ENCODE peak calls at places on chromosomes 3 and 15, in six cellular contexts. F is GM12878, W is A549, C is IMR-90, B is HepG2, J is SK-N-SH. U is an unnamed sample.

GRCh38 chr3:160400631-160401150 is 1.2 kb downstream of the SMC4 start:
- DNase-seq in F (no peak), W (no peak), C (no peak), B (no peak), J (peak), U (peak)

GRCh38 chr3:124986153-124987143 is 51.9 kb upstream of the MUC13 start:
- DNase-seq in F (no peak), W (peak), C (peak), B (no peak), J (peak), U (no peak)

GRCh38 chr15:33083232-33084006 is 111.1 kb downstream of the FMN1 start:
- DNase-seq in F (no peak), W (no peak), C (peak), B (no peak), J (no peak), U (no peak)

GRCh38 chr3:50627407-50628051 is 10.6 kb downstream of the MAPKAPK3 start:
- DNase-seq in F (no peak), W (peak), C (peak), B (no peak), J (peak), U (peak)

GRCh38 chr3:156818890-156819289 is 7.3 kb upstream of the LEKR1 start:
- DNase-seq in F (no peak), W (peak), C (peak), B (no peak), J (no peak), U (peak)

GRCh38 chr15:31440754-31441298 is 114.2 kb downstream of the KLF13 start:
- DNase-seq in F (no peak), W (no peak), C (peak), B (no peak), J (peak), U (no peak)

GRCh38 chr3:58627941-58628340 is 38.6 kb downstream of the FAM3D start:
- DNase-seq in F (no peak), W (no peak), C (no peak), B (no peak), J (no peak), U (no peak)

GRCh38 chr3:189836795-189837194 is 205.6 kb downstream of the TP63 start:
- DNase-seq in F (no peak), W (no peak), C (no peak), B (no peak), J (no peak), U (no peak)

GRCh38 chr3:112642912-112643506 is 2.1 kb upstream of the CCDC80 start:
- DNase-seq in F (peak), W (peak), C (peak), B (peak), J (peak), U (peak)

GRCh38 chr3:59046839-59047238 is 3.0 kb downstream of the CFAP20DC start:
- DNase-seq in F (no peak), W (no peak), C (no peak), B (no peak), J (no peak), U (no peak)

GRCh38 chr3:31448035-31448881 is 84.5 kb upstream of the STT3B start:
- DNase-seq in F (no peak), W (no peak), C (peak), B (peak), J (no peak), U (peak)

GRCh38 chr3:122668930-122669730 is 11.5 kb upstream of the PARP14 start:
- DNase-seq in F (no peak), W (peak), C (peak), B (peak), J (no peak), U (no peak)

GRCh38 chr3:118544458-118544857 is 490.2 kb downstream of the IGSF11 start:
- DNase-seq in F (no peak), W (no peak), C (no peak), B (no peak), J (no peak), U (peak)

GRCh38 chr15:100191161-100191560 is 150.6 kb downstream of the ADAMTS17 start:
- DNase-seq in F (no peak), W (no peak), C (no peak), B (no peak), J (no peak), U (no peak)

GRCh38 chr3:13638927-13639326 is 90.0 kb downstream of the FBLN2 start:
- DNase-seq in F (no peak), W (no peak), C (no peak), B (no peak), J (no peak), U (no peak)

GRCh38 chr3:105791919-105792786 is 76.7 kb downstream of the CBLB start:
- DNase-seq in F (no peak), W (peak), C (peak), B (peak), J (no peak), U (no peak)

GRCh38 chr3:19025441-19025840 is 122.9 kb upstream of the KCNH8 start:
- DNase-seq in F (no peak), W (no peak), C (no peak), B (no peak), J (no peak), U (no peak)

GRCh38 chr15:69794643-69795461 is 302.9 kb downstream of the TLE3 start:
- DNase-seq in F (no peak), W (no peak), C (peak), B (no peak), J (no peak), U (no peak)

GRCh38 chr3:150744041-150745026 is 18.6 kb downstream of the SIAH2 start:
- DNase-seq in F (no peak), W (no peak), C (no peak), B (no peak), J (no peak), U (no peak)

GRCh38 chr3:38542401-38543298 is 46.5 kb downstream of the EXOG start:
- DNase-seq in F (no peak), W (no peak), C (peak), B (no peak), J (peak), U (no peak)

GRCh38 chr3:30611613-30612421 is 5.4 kb downstream of the TGFBR2 start:
- DNase-seq in F (no peak), W (peak), C (peak), B (no peak), J (no peak), U (no peak)

GRCh38 chr3:134931045-134931775 is 136.2 kb downstream of the EPHB1 start:
- DNase-seq in F (no peak), W (no peak), C (no peak), B (no peak), J (no peak), U (no peak)

GRCh38 chr3:134934933-134935332 is 139.9 kb downstream of the EPHB1 start:
- DNase-seq in F (no peak), W (no peak), C (no peak), B (no peak), J (no peak), U (no peak)

GRCh38 chr3:134937256-134938023 is 142.4 kb downstream of the EPHB1 start:
- DNase-seq in F (no peak), W (no peak), C (no peak), B (no peak), J (no peak), U (no peak)

GRCh38 chr3:134932035-134932434 is 137.0 kb downstream of the EPHB1 start:
- DNase-seq in F (no peak), W (no peak), C (no peak), B (no peak), J (no peak), U (no peak)

GRCh38 chr3:134933997-134934396 is 138.9 kb downstream of the EPHB1 start:
- DNase-seq in F (no peak), W (no peak), C (no peak), B (no peak), J (no peak), U (no peak)
- TF ChIP-seq RFX5 in F (no peak), W (no peak), C (no peak), B (no peak), J (no peak), U (no peak)

GRCh38 chr3:43132883-43133743 is 27.2 kb upstream of the POMGNT2 start:
- DNase-seq in F (no peak), W (no peak), C (no peak), B (no peak), J (no peak), U (no peak)
- TF ChIP-seq RFX5 in F (no peak), W (no peak), C (no peak), B (no peak), J (no peak), U (no peak)

GRCh38 chr3:171396048-171396447 is 64.2 kb downstream of the TNIK start:
- DNase-seq in F (no peak), W (no peak), C (peak), B (peak), J (no peak), U (no peak)
- TF ChIP-seq RFX5 in F (no peak), W (no peak), C (no peak), B (no peak), J (no peak), U (no peak)

GRCh38 chr3:42790714-42791229 is 13.5 kb downstream of the HIGD1A start:
- DNase-seq in F (no peak), W (no peak), C (no peak), B (peak), J (no peak), U (no peak)
- TF ChIP-seq RFX5 in F (no peak), W (no peak), C (no peak), B (no peak), J (no peak), U (no peak)

DNA sequence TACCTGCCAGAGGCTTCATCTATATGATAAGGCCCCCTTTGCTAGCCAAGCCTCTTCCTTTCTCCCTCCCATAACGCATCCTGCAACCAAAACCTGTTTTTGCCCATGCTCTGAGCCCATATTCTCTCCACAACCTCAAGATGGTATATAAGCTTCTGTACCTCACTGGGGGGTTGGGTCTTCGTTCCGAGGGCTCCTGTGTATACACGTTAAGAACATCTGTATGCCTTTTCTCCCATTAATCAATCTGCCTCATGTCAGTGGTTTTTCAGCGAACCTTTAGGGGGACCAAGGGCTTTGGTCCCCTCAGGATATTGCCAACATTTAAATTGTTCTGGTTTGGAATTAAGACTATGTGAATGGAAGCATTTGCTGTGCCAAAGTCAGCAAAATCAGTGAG is 168.0 kb downstream of the PEX5L start:
- DNase-seq in F (no peak), W (no peak), C (no peak), B (no peak), J (no peak), U (no peak)
- TF ChIP-seq RFX5 in F (no peak), W (no peak), C (no peak), B (no peak), J (no peak), U (no peak)

GRCh38 chr15:39661776-39662175 is 80.9 kb downstream of the THBS1 start:
- DNase-seq in F (no peak), W (no peak), C (peak), B (no peak), J (no peak), U (no peak)

GRCh38 chr15:39657181-39657580 is 76.3 kb downstream of the THBS1 start:
- DNase-seq in F (no peak), W (no peak), C (no peak), B (no peak), J (no peak), U (no peak)

GRCh38 chr15:39658740-39659139 is 77.9 kb downstream of the THBS1 start:
- DNase-seq in F (no peak), W (no peak), C (no peak), B (no peak), J (no peak), U (no peak)

GRCh38 chr15:39654308-39654707 is 73.4 kb downstream of the THBS1 start:
- DNase-seq in F (no peak), W (no peak), C (no peak), B (no peak), J (no peak), U (no peak)

DNA sequence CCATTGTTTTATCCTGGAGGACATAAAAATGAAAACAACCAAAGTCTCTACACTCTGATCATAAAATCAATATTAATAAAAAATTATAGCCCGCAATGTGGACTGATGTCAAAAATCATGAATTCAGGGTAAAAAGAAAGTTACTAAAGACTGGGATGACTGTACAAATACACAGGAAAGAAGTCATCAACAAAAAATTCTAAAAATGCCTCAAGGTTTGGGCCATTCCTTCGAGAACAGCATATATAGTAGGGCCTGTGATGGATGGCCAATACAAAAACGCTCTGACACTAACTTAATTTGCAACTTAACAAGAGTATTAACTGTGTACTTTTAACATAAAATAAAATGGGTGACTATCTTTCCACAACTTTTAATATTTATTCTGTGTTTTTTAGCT is 76.8 kb downstream of the THBS1 start:
- DNase-seq in F (no peak), W (no peak), C (peak), B (no peak), J (no peak), U (no peak)
- TF ChIP-seq RFX5 in F (no peak), W (no peak), C (no peak), B (no peak), J (no peak), U (no peak)

GRCh38 chr15:57917998-57918397 is 147.5 kb downstream of the ALDH1A2 start:
- DNase-seq in F (no peak), W (no peak), C (no peak), B (no peak), J (no peak), U (no peak)

GRCh38 chr15:57916695-57917094 is 148.8 kb downstream of the ALDH1A2 start:
- DNase-seq in F (no peak), W (no peak), C (no peak), B (no peak), J (no peak), U (no peak)

GRCh38 chr15:57911247-57911646 is 154.3 kb downstream of the ALDH1A2 start:
- DNase-seq in F (no peak), W (no peak), C (no peak), B (no peak), J (peak), U (no peak)

GRCh38 chr15:57915827-57916531 is 149.5 kb downstream of the ALDH1A2 start:
- DNase-seq in F (no peak), W (no peak), C (no peak), B (no peak), J (no peak), U (no peak)

DNA sequence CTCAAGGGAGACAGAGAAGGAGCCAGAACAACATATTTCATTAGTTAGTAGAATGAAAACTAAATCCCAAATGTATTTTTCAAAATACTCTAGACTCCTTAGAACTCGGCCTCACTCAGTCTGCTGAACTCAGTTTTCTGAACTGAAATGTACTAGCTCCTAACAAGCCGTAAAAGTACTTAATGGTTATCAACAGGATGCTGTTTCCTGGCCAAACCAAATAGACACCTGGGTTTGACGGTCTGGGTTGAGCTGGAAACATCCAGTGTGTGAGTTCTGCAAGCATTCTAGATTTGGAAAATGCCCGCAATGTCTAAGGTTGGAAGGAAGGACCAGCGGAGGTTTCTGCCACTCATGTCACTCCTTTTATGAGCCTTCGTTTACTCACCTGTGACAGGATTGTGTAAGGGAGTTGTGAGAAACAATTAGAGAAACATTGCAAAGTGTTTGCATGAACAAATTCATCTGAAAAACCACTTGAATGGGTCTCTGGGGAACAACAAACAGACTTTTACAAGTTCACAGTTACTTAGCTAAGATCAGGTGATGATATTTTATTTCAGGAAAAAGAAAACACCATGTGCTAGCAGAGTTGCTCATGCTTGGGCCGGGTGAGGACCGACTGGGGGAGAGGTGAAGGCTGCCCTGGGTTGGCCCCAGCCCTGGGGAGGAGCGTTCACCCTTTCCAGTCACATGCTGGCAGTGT is 151.0 kb downstream of the ALDH1A2 start:
- DNase-seq in F (no peak), W (no peak), C (no peak), B (no peak), J (no peak), U (no peak)
- TF ChIP-seq RFX5 in F (no peak), W (no peak), C (no peak), B (no peak), J (no peak), U (no peak)

GRCh38 chr3:10725846-10726245 is 90.2 kb upstream of the SLC6A11 start:
- DNase-seq in F (no peak), W (no peak), C (no peak), B (no peak), J (no peak), U (no peak)

GRCh38 chr3:10726787-10727186 is 89.2 kb upstream of the SLC6A11 start:
- DNase-seq in F (no peak), W (no peak), C (no peak), B (no peak), J (no peak), U (no peak)

GRCh38 chr3:10723991-10724390 is 92.0 kb upstream of the SLC6A11 start:
- DNase-seq in F (no peak), W (no peak), C (no peak), B (no peak), J (no peak), U (no peak)

GRCh38 chr3:10722921-10723320 is 93.1 kb upstream of the SLC6A11 start:
- DNase-seq in F (no peak), W (no peak), C (no peak), B (no peak), J (no peak), U (no peak)

DNA sequence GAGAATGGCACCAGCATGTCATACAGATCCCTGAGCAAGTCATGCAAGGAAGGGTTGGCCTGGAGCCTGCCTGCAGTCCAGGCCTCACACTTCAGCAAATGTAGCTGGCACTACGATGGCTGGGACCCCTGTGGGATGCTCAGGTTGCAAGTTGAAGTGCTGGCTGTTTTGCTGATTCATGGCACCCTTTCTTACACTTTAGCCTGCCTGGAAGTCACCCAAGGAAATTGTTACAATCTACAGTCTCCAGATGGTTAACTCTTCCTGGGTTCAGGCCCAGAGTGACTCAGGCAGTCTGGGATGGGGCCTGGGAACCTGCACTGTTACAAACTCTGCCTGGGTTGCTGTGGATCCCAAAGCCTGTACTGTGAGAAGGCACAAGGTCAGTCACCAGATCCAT is 91.0 kb upstream of the SLC6A11 start:
- DNase-seq in F (no peak), W (no peak), C (no peak), B (no peak), J (no peak), U (peak)
- TF ChIP-seq RFX5 in F (no peak), W (no peak), C (no peak), B (no peak), J (no peak), U (no peak)

DNA sequence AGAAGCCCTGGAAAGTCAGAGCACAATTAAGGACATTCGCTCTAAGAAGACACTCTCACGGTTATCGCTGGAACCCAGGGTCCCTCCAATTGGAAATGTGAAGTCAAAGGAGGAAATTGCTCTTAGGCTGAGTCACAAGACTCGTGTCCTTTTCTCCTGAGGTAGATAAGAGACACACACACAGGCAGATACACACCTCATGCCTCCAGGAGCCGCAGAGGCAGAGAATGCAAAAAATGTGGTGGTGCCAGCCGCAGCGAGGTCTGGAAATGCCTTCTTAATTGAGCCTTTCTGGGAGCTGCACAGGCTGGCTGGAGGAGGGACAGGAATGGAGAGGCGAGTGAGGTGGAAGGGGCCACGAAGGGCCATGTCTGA is 189.3 kb downstream of the OPA1 start:
- DNase-seq in F (no peak), W (peak), C (no peak), B (no peak), J (no peak), U (peak)
- TF ChIP-seq RFX5 in F (no peak), W (no peak), C (no peak), B (no peak), J (no peak), U (no peak)

DNA sequence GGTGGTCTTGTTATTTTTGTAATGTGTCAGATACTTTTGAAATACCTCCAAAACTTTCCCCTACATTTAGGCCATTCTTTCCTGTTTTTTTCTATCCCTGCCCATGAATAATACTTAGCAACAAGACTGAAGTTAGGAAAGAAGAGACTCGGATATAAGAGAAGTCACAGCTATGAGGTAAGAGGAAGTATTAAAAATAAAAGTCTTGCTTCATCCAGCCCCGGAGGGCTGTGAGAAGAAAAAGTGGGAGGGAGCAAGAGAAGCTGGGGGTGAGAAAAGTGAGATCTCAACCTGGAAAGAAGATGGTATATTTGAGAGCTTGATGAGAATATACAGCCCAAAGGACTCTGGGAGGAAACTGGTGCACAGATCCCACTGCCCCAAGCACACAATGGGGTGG is 213.5 kb upstream of the CDIN1 start:
- DNase-seq in F (no peak), W (no peak), C (no peak), B (no peak), J (no peak), U (no peak)
- TF ChIP-seq RFX5 in F (no peak), W (no peak), C (no peak), B (no peak), J (no peak), U (no peak)